ENCODE peak calls at places on chromosomes 16 and 17, in five cellular contexts. Q is activated CD4-positive, alpha-beta memory T cell treated with anti-CD3 and anti-CD28 coated beads for 36 hours; D is activated T-cell treated with anti-CD3 and anti-CD28 coated beads, Interleukin-2, amount 50 U/mL, for 72 hours; L is H1; J is A549. M is an unnamed sample.

GRCh38 chr17:74528491-74529199 is 2.6 kb downstream of the CD300LB start:
- DNase-seq in Q (peak), D (no peak), L (no peak), J (no peak), M (no peak)

GRCh38 chr17:10036511-10037061 is 131.5 kb upstream of the RCVRN start:
- DNase-seq in Q (no peak), D (no peak), L (no peak), J (no peak), M (no peak)

GRCh38 chr17:13626703-13627102 is 25.0 kb upstream of the HS3ST3A1 start:
- DNase-seq in Q (no peak), D (no peak), L (no peak), J (no peak), M (no peak)

GRCh38 chr16:70754371-70754770 is 46.6 kb downstream of the VAC14 start:
- DNase-seq in Q (no peak), D (no peak), L (no peak), J (no peak), M (no peak)

GRCh38 chr17:27810211-27810901 is 10.0 kb upstream of the NOS2 start:
- DNase-seq in Q (peak), D (peak), L (no peak), J (no peak), M (no peak)

GRCh38 chr17:64198711-64199110 is 64.3 kb downstream of the TEX2 start:
- DNase-seq in Q (no peak), D (no peak), L (no peak), J (no peak), M (no peak)

GRCh38 chr17:62708587-62708986 is 81.1 kb downstream of the MRC2 start:
- DNase-seq in Q (no peak), D (no peak), L (no peak), J (peak), M (no peak)

GRCh38 chr17:15910791-15911190 is 34.1 kb upstream of the ADORA2B start:
- DNase-seq in Q (no peak), D (no peak), L (no peak), J (no peak), M (no peak)

GRCh38 chr17:45282683-45283644 is 21.1 kb upstream of the SPATA32 start:
- DNase-seq in Q (no peak), D (no peak), L (no peak), J (no peak), M (no peak)

GRCh38 chr16:80682435-80683070 is 121.8 kb downstream of the CDYL2 start:
- DNase-seq in Q (no peak), D (no peak), L (no peak), J (no peak), M (no peak)

GRCh38 chr16:14427371-14427948 is 202.6 kb downstream of the PARN start:
- DNase-seq in Q (no peak), D (no peak), L (no peak), J (peak), M (no peak)

GRCh38 chr17:28727727-28728363 is 743 bp upstream of the NEK8 start:
- DNase-seq in Q (peak), D (peak), L (no peak), J (peak), M (no peak)

GRCh38 chr16:64589836-64590235 is 532.0 kb downstream of the CDH11 start:
- DNase-seq in Q (no peak), D (no peak), L (no peak), J (no peak), M (no peak)

GRCh38 chr17:79883202-79883601 is 44.0 kb upstream of the CBX4 start:
- DNase-seq in Q (no peak), D (no peak), L (no peak), J (no peak), M (no peak)

GRCh38 chr16:69187387-69187890 is 475 bp downstream of the SNTB2 start:
- DNase-seq in Q (peak), D (peak), L (no peak), J (peak), M (no peak)

GRCh38 chr16:74309789-74310781 is 13.5 kb downstream of the PSMD7 start:
- DNase-seq in Q (no peak), D (peak), L (no peak), J (peak), M (no peak)

GRCh38 chr16:5056347-5056746 is 9.4 kb downstream of the C16orf89 start:
- DNase-seq in Q (peak), D (peak), L (no peak), J (peak), M (no peak)

GRCh38 chr16:58102665-58103427 is 26.3 kb downstream of the CFAP20 start:
- DNase-seq in Q (no peak), D (no peak), L (no peak), J (no peak), M (no peak)

GRCh38 chr17:75822119-75822799 is 21.9 kb downstream of the UNC13D start:
- DNase-seq in Q (peak), D (no peak), L (no peak), J (no peak), M (no peak)

GRCh38 chr17:64706224-64707076 is 44.3 kb upstream of the SMURF2 start:
- DNase-seq in Q (no peak), D (no peak), L (no peak), J (peak), M (no peak)

GRCh38 chr17:59893617-59894100 is 738 bp downstream of the RPS6KB1 start:
- DNase-seq in Q (peak), D (peak), L (no peak), J (peak), M (no peak)

M was measured in iPS DF 19.7.